ENCODE peak calls at places on chromosomes 11 and 22, in six cellular contexts. S, I, N, M, Y and E are unnamed samples.

GRCh38 chr22:23522642-23523251 is 57.3 kb downstream of the IGLL1 start:
- DNase-seq in S (no peak), I (no peak), N (no peak), M (no peak), Y (no peak), E (no peak)

GRCh38 chr22:48960981-48961655 is 866.6 kb downstream of the BRD1 start:
- DNase-seq in S (no peak), I (no peak), N (no peak), M (no peak), Y (no peak), E (no peak)

GRCh38 chr11:69211540-69212120 is 55.9 kb downstream of the SMIM38 start:
- DNase-seq in S (no peak), I (no peak), N (peak), M (no peak), Y (no peak), E (no peak)

GRCh38 chr11:69524291-69524882 is 42.9 kb downstream of the LINC01488 start:
- DNase-seq in S (no peak), I (no peak), N (no peak), M (no peak), Y (no peak), E (no peak)

GRCh38 chr11:43555811-43556210 is 124.7 kb upstream of the HSD17B12 start:
- DNase-seq in S (no peak), I (no peak), N (no peak), M (no peak), Y (no peak), E (no peak)

GRCh38 chr22:49861642-49862407 is 8.2 kb downstream of the ZBED4 start:
- DNase-seq in S (no peak), I (no peak), N (no peak), M (no peak), Y (no peak), E (no peak)

GRCh38 chr11:57639321-57640067 is 10.2 kb downstream of the YPEL4 start:
- DNase-seq in S (no peak), I (no peak), N (peak), M (no peak), Y (no peak), E (peak)

GRCh38 chr11:73286240-73286810 is 14.2 kb downstream of the P2RY6 start:
- DNase-seq in S (no peak), I (no peak), N (no peak), M (no peak), Y (no peak), E (no peak)

GRCh38 chr22:19853879-19854777 is 546 bp downstream of the GNB1L start:
- DNase-seq in S (no peak), I (no peak), N (peak), M (no peak), Y (no peak), E (peak)